ENCODE peak calls at places on chromosomes 3 and 15, in eight cellular contexts. U is hepatocyte, W is astrocyte, F is fibroblast of lung, E is endothelial cell of umbilical vein, Q is SK-N-MC, D is GM23338, T is mammary epithelial cell. V is an unnamed sample.
A peak's percentile ranks its signal among the peaks of the same experiment; 100 is the strongest.

GRCh38 chr15:48415036-48415886 is 84.0 kb downstream of the DUT start:
- DNase-seq in F (peak; percentile 64), D (no peak), W (peak; percentile 52), U (no peak), T (peak; percentile 27), Q (no peak), E (peak; percentile 75), V (no peak)

GRCh38 chr3:13066236-13066635 is 7.0 kb downstream of the IQSEC1 start:
- DNase-seq in W (no peak), D (no peak), T (no peak), F (no peak), Q (no peak), U (no peak), E (no peak), V (no peak)

GRCh38 chr3:177162742-177163141 is 34.5 kb downstream of the TBL1XR1 start:
- DNase-seq in W (no peak), U (no peak), Q (no peak), T (no peak), F (no peak), E (no peak), D (no peak), V (no peak)

GRCh38 chr3:72571052-72571451 is 277.2 kb downstream of the SHQ1 start:
- DNase-seq in F (no peak), E (no peak), W (no peak), Q (no peak), D (no peak), U (no peak), T (no peak), V (no peak)

GRCh38 chr3:25558106-25558505 is 106.6 kb downstream of the TOP2B start:
- DNase-seq in F (peak; percentile 90), T (no peak), Q (no peak), E (no peak), U (no peak), W (peak; percentile 88), D (no peak), V (no peak)

GRCh38 chr3:16790432-16791379 is 94.0 kb upstream of the PLCL2 start:
- DNase-seq in F (no peak), Q (no peak), W (no peak), U (no peak), D (no peak), E (no peak), T (no peak), V (no peak)

GRCh38 chr3:190575441-190576190 is 61.7 kb downstream of the IL1RAP start:
- DNase-seq in E (no peak), T (no peak), U (no peak), W (no peak), D (no peak), Q (no peak), F (no peak), V (no peak)

GRCh38 chr3:139524841-139525538 is 14.6 kb downstream of the RBP1 start:
- DNase-seq in T (no peak), F (no peak), D (no peak), U (no peak), W (no peak), E (no peak), Q (no peak), V (no peak)

GRCh38 chr15:31297221-31297879 is 29.3 kb upstream of the KLF13 start:
- DNase-seq in F (no peak), U (no peak), E (no peak), D (no peak), W (no peak), T (no peak), Q (no peak), V (no peak)

GRCh38 chr3:187974857-187975257 is 179.1 kb upstream of the LPP start:
- DNase-seq in F (no peak), W (no peak), Q (no peak), E (no peak), D (no peak), U (no peak), T (no peak), V (peak; percentile 11)

GRCh38 chr15:38610748-38611147 is 46.1 kb upstream of the RASGRP1 start:
- DNase-seq in F (no peak), Q (no peak), T (no peak), E (no peak), D (no peak), W (no peak), U (no peak), V (no peak)

GRCh38 chr3:126397610-126398422 is 3.1 kb downstream of the CFAP100 start:
- DNase-seq in D (no peak), Q (no peak), F (no peak), T (no peak), E (no peak), U (no peak), W (no peak), V (no peak)

GRCh38 chr3:123745184-123745855 is 138.8 kb downstream of the MYLK start:
- DNase-seq in F (no peak), T (no peak), Q (no peak), E (peak; percentile 35), U (no peak), W (no peak), D (peak; percentile 57), V (peak; percentile 52)

GRCh38 chr15:85581495-85581894 is 201.1 kb downstream of the AKAP13 start:
- DNase-seq in T (no peak), Q (no peak), W (no peak), F (no peak), U (no peak), D (no peak), E (no peak), V (no peak)

GRCh38 chr3:14631687-14632444 is 19.7 kb upstream of the CCDC174 start:
- DNase-seq in F (no peak), T (no peak), D (no peak), U (no peak), Q (no peak), W (no peak), E (no peak), V (no peak)
- TF ChIP-seq EZH2 in F (no peak), T (no peak), D (no peak), U (no peak), Q (no peak), W (no peak), E (no peak), V (no peak)

GRCh38 chr3:64441861-64442260 is 216.6 kb upstream of the PRICKLE2 start:
- DNase-seq in W (no peak), U (peak; percentile 26), Q (no peak), F (no peak), T (no peak), E (no peak), D (no peak), V (no peak)

GRCh38 chr3:64449026-64449425 is 223.8 kb upstream of the PRICKLE2 start:
- DNase-seq in U (no peak), T (no peak), D (no peak), Q (no peak), W (no peak), E (no peak), F (peak; percentile 28), V (no peak)

GRCh38 chr3:64444619-64445317 is 219.5 kb upstream of the PRICKLE2 start:
- DNase-seq in W (no peak), T (no peak), D (peak; percentile 67), F (no peak), U (peak; percentile 32), E (no peak), Q (no peak), V (no peak)

GRCh38 chr3:64443553-64444331 is 218.5 kb upstream of the PRICKLE2 start:
- DNase-seq in T (no peak), W (peak; percentile 44), E (no peak), U (peak; percentile 53), F (peak; percentile 59), D (no peak), Q (no peak), V (peak; percentile 25)

DNA sequence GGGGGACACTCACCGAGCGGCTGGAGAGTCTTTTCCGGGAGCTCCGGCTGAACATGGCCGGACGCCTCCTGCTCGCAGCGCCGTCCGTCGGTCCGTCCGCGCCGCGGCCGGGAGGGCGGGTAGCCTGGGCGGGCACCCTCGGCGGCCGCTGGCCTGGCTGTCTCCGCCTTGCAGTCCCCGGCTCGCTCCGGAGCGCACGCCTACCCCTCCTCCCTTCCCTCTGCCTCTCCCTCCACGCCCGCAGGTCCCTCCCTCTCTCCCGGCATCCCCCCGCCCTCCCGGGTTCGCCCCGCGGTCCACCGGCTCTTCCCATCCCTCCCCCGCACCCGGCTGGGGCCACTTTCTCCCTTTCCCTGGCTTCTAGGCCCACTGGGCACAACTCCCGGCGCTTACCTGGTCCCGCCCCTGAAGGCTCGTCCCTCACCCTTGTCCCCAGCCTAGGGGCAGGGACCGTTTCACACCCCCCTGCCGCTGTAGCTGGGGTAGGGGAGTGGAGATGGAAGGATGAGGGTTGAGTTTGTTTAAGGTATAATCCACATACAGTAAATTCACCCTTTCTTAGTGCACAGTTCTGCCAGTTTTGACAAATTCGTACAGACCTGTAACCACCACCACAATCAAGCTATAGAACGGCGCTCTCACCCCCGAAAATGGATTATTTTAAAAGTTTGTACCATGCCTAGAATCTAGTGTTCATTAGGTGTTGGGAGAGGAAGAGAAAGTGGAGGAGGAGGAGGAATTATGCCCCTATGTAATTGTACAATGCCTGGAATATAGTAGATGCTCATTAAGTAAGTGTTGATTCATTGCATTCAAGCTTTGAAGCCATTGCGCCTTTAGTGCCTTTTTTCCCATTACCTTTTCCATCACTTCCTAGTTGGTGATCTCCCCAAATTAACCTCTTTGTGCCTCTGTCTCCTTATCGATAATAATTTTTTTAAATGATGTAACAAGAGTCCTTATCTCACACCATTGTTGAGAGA is 220.3 kb upstream of the PRICKLE2 start:
- DNase-seq in W (no peak), E (no peak), F (peak; percentile 51), T (no peak), U (peak; percentile 76), Q (no peak), D (peak; percentile 89), V (no peak)
- H3K4me3 ChIP-seq in W (peak overlapping the region; percentile 58), E (no peak overlapping the region), F (peak overlapping the region; percentile 49), T (peak overlapping the region; percentile 54), U (peak overlapping the region; percentile 83), Q (no peak overlapping the region), D (peak overlapping the region; percentile 92), V (no peak overlapping the region)

GRCh38 chr15:90641581-90642463 is 75.3 kb upstream of the BLM start:
- DNase-seq in E (no peak), Q (no peak), W (no peak), D (no peak), U (no peak), F (no peak), T (peak; percentile 25), V (no peak)

GRCh38 chr15:90644946-90645725 is 72.0 kb upstream of the BLM start:
- DNase-seq in T (no peak), W (no peak), D (no peak), F (no peak), E (no peak), U (no peak), Q (no peak), V (no peak)

GRCh38 chr15:90642464-90643300 is 74.5 kb upstream of the BLM start:
- DNase-seq in W (no peak), E (no peak), U (no peak), T (peak; percentile 79), Q (no peak), D (peak; percentile 45), F (no peak), V (no peak)

GRCh38 chr15:90644526-90644925 is 72.6 kb upstream of the BLM start:
- DNase-seq in W (no peak), F (no peak), Q (no peak), T (no peak), U (no peak), E (no peak), D (no peak), V (no peak)

GRCh38 chr15:90643301-90643632 is 73.9 kb upstream of the BLM start:
- DNase-seq in T (no peak), E (no peak), Q (no peak), U (no peak), D (no peak), F (no peak), W (no peak), V (no peak)
- TF ChIP-seq EZH2 in T (no peak), E (no peak), Q (no peak), U (no peak), D (no peak), F (no peak), W (no peak), V (no peak)

GRCh38 chr15:67144609-67145306 is 79.4 kb downstream of the SMAD3 start:
- DNase-seq in E (no peak), W (peak; percentile 99), T (peak; percentile 62), F (peak; percentile 98), Q (no peak), D (peak; percentile 78), U (peak; percentile 41), V (no peak)
- H3K4me3 ChIP-seq in E (no peak overlapping the region), W (no peak overlapping the region), T (no peak overlapping the region), F (no peak overlapping the region), Q (no peak overlapping the region), D (no peak overlapping the region), U (no peak overlapping the region), V (no peak overlapping the region)

V was measured in A673.